ENCODE peak calls at places on chromosomes 12 and 14, in five cellular contexts. P is nucleus accumbens, C is amniotic stem cell, E is astrocyte of the spinal cord, X is pancreas. M is an unnamed sample.

GRCh38 chr14:92702441-92702918 is 45.9 kb downstream of the LGMN start:
- DNase-seq in P (no peak), C (no peak), E (no peak), X (no peak), M (no peak)

GRCh38 chr14:20690848-20691640 is 2.5 kb downstream of the ANG start:
- DNase-seq in P (peak), C (peak), E (peak), X (peak), M (peak)

GRCh38 chr12:97560359-97560758 is 97.8 kb downstream of the RMST start:
- DNase-seq in P (no peak), C (no peak), E (no peak), X (no peak), M (no peak)

GRCh38 chr12:229441-230191 is 15.7 kb upstream of the SLC6A12 start:
- DNase-seq in P (peak), C (no peak), E (peak), X (no peak), M (no peak)

GRCh38 chr12:55942055-55942454 is 11.1 kb downstream of the DGKA start:
- DNase-seq in P (no peak), C (no peak), E (no peak), X (no peak), M (peak)

GRCh38 chr12:19010087-19010486 is 119.4 kb upstream of the PLEKHA5 start:
- DNase-seq in P (no peak), C (no peak), E (no peak), X (no peak), M (no peak)

GRCh38 chr12:92478692-92479091 is 224.1 kb upstream of the PLEKHG7 start:
- DNase-seq in P (no peak), C (no peak), E (no peak), X (no peak), M (no peak)

GRCh38 chr14:104766863-104767633 is 14.1 kb downstream of the SIVA1 start:
- DNase-seq in P (no peak), C (no peak), E (no peak), X (no peak), M (no peak)

GRCh38 chr12:109727746-109728726 is 14.4 kb downstream of the FAM222A start:
- DNase-seq in P (peak), C (no peak), E (no peak), X (peak), M (no peak)